ENCODE peak calls at places on chromosomes 7 and 10, in ten cellular contexts. F is thyroid gland, H is breast epithelium, A is suprapubic skin, P is transverse colon, D is right lobe of liver, E is esophagus muscularis mucosa, Z is A549, K is ovary, O is testis. Y is an unnamed sample. For H3K4me1, the result is how much of the 10 kb centered on the place peaks cover.

GRCh38 chr10:22824520-22824919 is 103.3 kb upstream of the ARMC3 start:
- DNase-seq in E (no peak), P (no peak), D (no peak), H (no peak), Z (no peak), K (no peak), F (no peak), A (no peak), O (no peak), Y (no peak)

GRCh38 chr7:7321681-7322080 is 139.3 kb downstream of the C1GALT1 start:
- DNase-seq in H (peak), P (peak), O (no peak), Z (peak), D (peak), E (no peak), K (no peak), A (no peak), F (peak), Y (peak)

GRCh38 chr10:31401287-31401686 is 82.3 kb downstream of the ZEB1 start:
- DNase-seq in P (no peak), F (peak), Z (no peak), O (no peak), E (no peak), D (no peak), K (no peak), A (no peak), H (no peak), Y (peak)

GRCh38 chr7:818031-818699 is 14.1 kb upstream of the SUN1 start:
- DNase-seq in O (no peak), P (no peak), K (no peak), D (no peak), E (no peak), F (no peak), H (no peak), Z (peak), A (no peak), Y (no peak)

GRCh38 chr10:121460733-121461132 is 137.5 kb downstream of the FGFR2 start:
- DNase-seq in F (no peak), O (no peak), K (no peak), P (no peak), H (no peak), D (no peak), Z (no peak), A (no peak), E (no peak), Y (no peak)

GRCh38 chr7:106986450-106986977 is 58.0 kb upstream of the PRKAR2B start:
- DNase-seq in E (no peak), F (no peak), D (no peak), A (no peak), P (no peak), K (no peak), H (no peak), O (no peak), Z (no peak), Y (no peak)

GRCh38 chr7:119720541-119720940 is 552.4 kb upstream of the KCND2 start:
- DNase-seq in F (no peak), K (no peak), H (no peak), P (no peak), A (no peak), D (no peak), E (no peak), O (no peak), Z (peak), Y (no peak)

GRCh38 chr10:79404231-79404609 is 41.2 kb downstream of the ZCCHC24 start:
- DNase-seq in E (no peak), P (peak), D (peak), A (peak), F (peak), Z (no peak), K (peak), H (peak), O (peak), Y (no peak)

GRCh38 chr10:69801094-69801433 is 642 bp upstream of the COL13A1 start:
- DNase-seq in H (no peak), P (peak), F (peak), A (no peak), O (peak), E (no peak), K (peak), D (peak), Z (peak), Y (no peak)

GRCh38 chr10:102151774-102152544 is at the start of gene NOLC1:
- DNase-seq in P (peak), O (peak), Z (peak), F (peak), A (peak), H (peak), K (peak), D (peak), E (peak), Y (peak)
- TF ChIP-seq POLR2A in P (peak), O (no peak), Z (peak), F (peak), A (peak), H (peak), K (peak), D (peak), E (peak), Y (peak)

GRCh38 chr7:142709921-142710320 is 39.4 kb upstream of the PRSS1 start:
- DNase-seq in E (no peak), H (no peak), K (no peak), Z (no peak), O (no peak), P (no peak), D (no peak), A (no peak), F (no peak), Y (no peak)

GRCh38 chr7:142711196-142711595 is 38.1 kb upstream of the PRSS1 start:
- DNase-seq in K (no peak), D (no peak), P (no peak), A (no peak), H (no peak), Z (no peak), F (no peak), E (no peak), O (no peak), Y (no peak)

GRCh38 chr7:142714375-142714774 is 34.9 kb upstream of the PRSS1 start:
- DNase-seq in K (no peak), P (no peak), F (no peak), O (no peak), Z (no peak), A (no peak), E (no peak), D (no peak), H (no peak), Y (no peak)

GRCh38 chr7:142711722-142712616 is 37.3 kb upstream of the PRSS1 start:
- DNase-seq in A (no peak), E (no peak), K (no peak), Z (peak), D (no peak), P (no peak), O (peak), F (peak), H (no peak), Y (no peak)

GRCh38 chr7:142712617-142712957 is 36.7 kb upstream of the PRSS1 start:
- DNase-seq in D (no peak), A (no peak), H (no peak), E (no peak), O (no peak), P (no peak), Z (no peak), F (no peak), K (no peak), Y (no peak)
- H3K4me1 ChIP-seq in D (under half), A (under half), H (under half), E (under half), O (under half), P (under half), Z (under half), F (under half), K (under half), Y (under half)

GRCh38 chr7:30659312-30659711 is 22.9 kb downstream of the CRHR2 start:
- DNase-seq in A (no peak), E (no peak), P (no peak), D (no peak), Z (no peak), H (no peak), O (no peak), F (no peak), K (no peak), Y (no peak)
- H3K27ac ChIP-seq in A (no peak), E (no peak), P (no peak), D (no peak), Z (no peak), H (no peak), O (no peak), F (no peak), K (no peak), Y (no peak)

GRCh38 chr7:129949292-129950133 is 3.2 kb downstream of the UBE2H start:
- DNase-seq in F (peak), E (no peak), A (no peak), P (peak), D (no peak), Z (no peak), K (peak), O (peak), H (no peak), Y (peak)
- TF ChIP-seq POLR2A in F (peak), E (no peak), A (no peak), P (no peak), D (peak), Z (no peak), K (peak), O (no peak), H (peak), Y (peak)

DNA sequence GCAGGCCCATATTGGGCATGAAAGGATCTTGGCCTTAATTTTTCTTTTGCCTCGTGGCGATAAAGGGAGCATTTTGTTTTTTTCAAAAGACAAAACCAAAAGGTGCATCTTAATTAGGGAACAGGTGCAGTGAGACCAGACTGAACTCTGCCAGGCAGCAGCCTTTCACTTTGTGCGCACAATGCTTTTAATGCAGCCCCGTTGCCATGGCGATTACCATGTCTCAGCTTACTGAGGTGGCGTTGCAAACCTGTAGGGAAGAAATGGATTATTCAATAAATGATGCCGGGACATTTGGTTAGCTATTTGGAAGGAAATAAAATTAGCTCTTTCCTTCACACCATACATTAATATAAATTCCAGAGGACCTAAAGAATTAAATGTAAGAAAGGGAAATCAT is 61.9 kb downstream of the MYL10 start:
- DNase-seq in E (no peak), H (no peak), F (no peak), Z (no peak), O (no peak), P (peak), K (no peak), D (no peak), A (peak), Y (no peak)
- H3K4me1 ChIP-seq in E (under half), H (under half), F (under half), Z (under half), O (under half), P (under half), K (under half), D (under half), A (under half), Y (under half)

DNA sequence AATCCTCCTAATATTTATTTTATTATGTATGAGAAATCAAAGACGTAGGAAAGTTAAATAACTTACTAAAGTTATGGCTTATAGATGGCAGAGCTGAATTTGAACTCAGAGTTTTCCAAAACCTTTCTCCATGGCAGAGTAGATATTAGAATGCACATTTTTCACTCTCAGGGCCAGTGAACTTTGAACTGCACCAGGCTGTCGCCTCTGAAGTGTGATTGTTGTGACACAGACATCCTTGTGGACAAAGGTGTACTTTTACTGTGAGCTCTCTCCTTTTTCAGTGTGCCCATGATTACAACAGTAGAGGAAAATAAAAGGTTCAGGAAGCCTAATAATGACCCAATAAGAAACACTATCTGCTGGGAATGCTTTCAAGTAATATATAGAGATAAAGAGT is 29.1 kb downstream of the TES start:
- DNase-seq in O (no peak), P (no peak), A (no peak), K (no peak), E (no peak), H (no peak), F (peak), D (no peak), Z (no peak), Y (no peak)
- H3K27ac ChIP-seq in O (no peak), P (peak), A (no peak), K (no peak), E (peak), H (no peak), F (no peak), D (no peak), Z (no peak), Y (no peak)

Y was measured in prostate gland.